ENCODE peak calls at places on chromosomes 5 and 9, in seven cellular contexts. E, C, B, R, Y, F and X are unnamed samples.
A peak's percentile ranks its signal among the peaks of the same experiment; 100 is the strongest.

GRCh38 chr5:134466241-134467069 is 54.8 kb upstream of the CDKN2AIPNL start:
- DNase-seq in E (no peak), C (peak; percentile 88), B (peak; percentile 80), R (peak; percentile 86), Y (peak; percentile 83), F (peak; percentile 73), X (peak; percentile 56)

GRCh38 chr9:131595771-131596743 is 50.7 kb downstream of the PRRT1B start:
- DNase-seq in E (no peak), C (no peak), B (no peak), R (no peak), Y (no peak), F (no peak), X (no peak)

GRCh38 chr5:173857231-173857630 is 30.9 kb upstream of the CPEB4 start:
- DNase-seq in E (no peak), C (no peak), B (no peak), R (no peak), Y (peak; percentile 63), F (no peak), X (no peak)

GRCh38 chr5:169826618-169827017 is 153.7 kb downstream of the INSYN2B start:
- DNase-seq in E (no peak), C (no peak), B (no peak), R (no peak), Y (no peak), F (peak; percentile 15), X (no peak)

GRCh38 chr9:71681104-71681707 is 87.1 kb downstream of the CEMIP2 start:
- DNase-seq in E (no peak), C (no peak), B (no peak), R (no peak), Y (no peak), F (no peak), X (no peak)

GRCh38 chr5:60505373-60505772 is 194.6 kb downstream of the DEPDC1B start:
- DNase-seq in E (no peak), C (no peak), B (no peak), R (no peak), Y (no peak), F (no peak), X (no peak)

GRCh38 chr5:177355162-177355867 is 2.4 kb upstream of the RGS14 start:
- DNase-seq in E (no peak), C (no peak), B (no peak), R (no peak), Y (no peak), F (no peak), X (no peak)

GRCh38 chr5:155906046-155906445 is 420.9 kb upstream of the SGCD start:
- DNase-seq in E (no peak), C (no peak), B (no peak), R (no peak), Y (no peak), F (no peak), X (peak; percentile 56)

GRCh38 chr9:121201045-121201737 is 478 bp downstream of the RAB14 start:
- DNase-seq in E (no peak), C (no peak), B (no peak), R (no peak), Y (no peak), F (peak; percentile 78), X (peak; percentile 45)

GRCh38 chr9:137444106-137444790 is 3.1 kb upstream of the ENTPD8 start:
- DNase-seq in E (no peak), C (no peak), B (no peak), R (no peak), Y (no peak), F (no peak), X (no peak)

GRCh38 chr9:70567511-70567910 is 153.1 kb upstream of the KLF9 start:
- DNase-seq in E (no peak), C (no peak), B (no peak), R (no peak), Y (no peak), F (no peak), X (no peak)

GRCh38 chr9:2180171-2180570 is 165.0 kb downstream of the SMARCA2 start:
- DNase-seq in E (no peak), C (no peak), B (no peak), R (no peak), Y (no peak), F (no peak), X (no peak)

GRCh38 chr9:129811967-129812363 is 9.0 kb downstream of the TOR1B start:
- DNase-seq in E (no peak), C (no peak), B (no peak), R (no peak), Y (no peak), F (no peak), X (no peak)

GRCh38 chr5:23303433-23303832 is 204.0 kb upstream of the PRDM9 start:
- DNase-seq in E (no peak), C (no peak), B (no peak), R (no peak), Y (no peak), F (no peak), X (no peak)

GRCh38 chr9:124835026-124835501 is 18.2 kb upstream of the WDR38 start:
- DNase-seq in E (no peak), C (no peak), B (no peak), R (peak; percentile 36), Y (peak; percentile 91), F (no peak), X (peak; percentile 54)

GRCh38 chr5:3394877-3395599 is 200.6 kb upstream of the IRX1 start:
- DNase-seq in E (no peak), C (no peak), B (no peak), R (no peak), Y (no peak), F (no peak), X (no peak)

GRCh38 chr9:15430920-15431844 is 8.5 kb downstream of the SNAPC3 start:
- DNase-seq in E (no peak), C (no peak), B (no peak), R (no peak), Y (peak; percentile 19), F (no peak), X (peak; percentile 46)

GRCh38 chr5:149584106-149584505 is 2.8 kb downstream of the ARHGEF37 start:
- DNase-seq in E (no peak), C (no peak), B (no peak), R (no peak), Y (no peak), F (no peak), X (no peak)

GRCh38 chr5:109784687-109785086 is 95.0 kb downstream of the MAN2A1 start:
- DNase-seq in E (no peak), C (no peak), B (no peak), R (no peak), Y (peak; percentile 1), F (no peak), X (no peak)

GRCh38 chr5:100683881-100684280 is 148.7 kb downstream of the FAM174A start:
- DNase-seq in E (no peak), C (no peak), B (no peak), R (no peak), Y (no peak), F (no peak), X (no peak)

GRCh38 chr9:6551126-6551525 is 94.4 kb downstream of the GLDC start:
- DNase-seq in E (no peak), C (no peak), B (no peak), R (no peak), Y (no peak), F (no peak), X (no peak)

GRCh38 chr5:96817496-96817895 is 9.8 kb upstream of the ERAP1 start:
- DNase-seq in E (no peak), C (no peak), B (no peak), R (no peak), Y (no peak), F (no peak), X (no peak)

GRCh38 chr9:27432308-27432707 is 91.8 kb upstream of the IFNK start:
- DNase-seq in E (no peak), C (no peak), B (no peak), R (no peak), Y (no peak), F (no peak), X (no peak)

GRCh38 chr9:6105738-6106137 is 90.3 kb upstream of the RANBP6 start:
- DNase-seq in E (no peak), C (no peak), B (no peak), R (no peak), Y (no peak), F (no peak), X (no peak)

GRCh38 chr5:53368516-53368915 is 111.9 kb upstream of the FST start:
- DNase-seq in E (no peak), C (no peak), B (no peak), R (no peak), Y (no peak), F (no peak), X (peak; percentile 37)

GRCh38 chr5:171093598-171093997 is 215.4 kb upstream of the TLX3 start:
- DNase-seq in E (no peak), C (no peak), B (no peak), R (no peak), Y (peak; percentile 78), F (no peak), X (no peak)

GRCh38 chr5:171094356-171094755 is 214.7 kb upstream of the TLX3 start:
- DNase-seq in E (no peak), C (no peak), B (no peak), R (no peak), Y (no peak), F (no peak), X (no peak)

GRCh38 chr5:171092194-171092593 is 216.9 kb upstream of the TLX3 start:
- DNase-seq in E (no peak), C (no peak), B (peak; percentile 19), R (no peak), Y (no peak), F (no peak), X (no peak)
- TF ChIP-seq JUND in E (no peak), C (no peak), B (peak; percentile 30), R (no peak), Y (peak; percentile 49), F (no peak), X (no peak)

GRCh38 chr9:37529111-37529510 is 43.4 kb downstream of the POLR1E start:
- DNase-seq in E (peak; percentile 40), C (no peak), B (no peak), R (no peak), Y (no peak), F (no peak), X (no peak)
- TF ChIP-seq JUND in E (peak; percentile 69), C (no peak), B (no peak), R (no peak), Y (no peak), F (no peak), X (no peak)

DNA sequence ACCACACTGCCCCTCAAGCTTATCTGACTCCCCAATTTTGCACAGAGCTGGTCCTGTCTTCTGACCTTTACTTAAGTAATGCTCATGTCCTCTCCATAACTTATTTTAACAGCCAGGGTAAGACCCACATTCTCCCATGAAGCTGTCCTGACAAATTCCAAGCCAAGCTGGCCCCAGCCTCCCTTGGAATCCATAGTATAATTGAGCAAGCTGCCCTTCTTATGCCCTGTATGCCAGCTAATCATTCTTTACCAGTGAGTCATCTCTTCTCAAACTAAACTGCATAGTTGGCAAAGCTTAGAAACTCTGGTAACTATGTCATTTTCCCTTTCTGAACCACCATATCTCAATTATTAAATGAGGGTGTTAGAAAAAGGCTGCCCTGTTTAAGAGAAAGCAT is 92.4 kb downstream of the NFIB start:
- DNase-seq in E (no peak), C (no peak), B (peak; percentile 21), R (peak; percentile 14), Y (no peak), F (no peak), X (peak; percentile 65)
- TF ChIP-seq JUND in E (no peak), C (no peak), B (peak; percentile 63), R (no peak), Y (peak; percentile 94), F (no peak), X (no peak)

DNA sequence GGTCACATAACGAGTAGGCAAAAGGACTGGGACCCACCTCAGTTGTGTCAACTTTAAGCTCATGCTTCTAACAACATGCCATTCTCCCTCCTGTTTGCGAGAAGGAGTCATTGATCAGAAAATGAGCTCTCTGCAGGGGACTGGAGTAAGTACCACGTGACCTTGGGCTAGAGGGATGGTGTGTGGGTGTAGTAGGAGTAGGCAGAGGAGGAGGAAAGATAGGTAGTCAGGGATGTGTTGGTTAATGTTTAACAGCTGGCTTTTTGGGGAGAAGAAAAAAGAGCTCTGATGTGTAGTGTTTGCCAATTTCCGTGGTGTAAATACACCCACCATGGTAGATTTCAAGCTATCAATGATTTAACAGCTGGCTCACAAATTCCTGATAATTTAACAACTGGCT is 160.3 kb upstream of the TBC1D2 start:
- DNase-seq in E (no peak), C (no peak), B (no peak), R (peak; percentile 4), Y (no peak), F (peak; percentile 62), X (no peak)
- TF ChIP-seq JUND in E (no peak), C (no peak), B (no peak), R (no peak), Y (no peak), F (no peak), X (no peak)